ENCODE peak calls at places on chromosome X, in four cellular contexts. P is WTC11, S is K562, G is HepG2. Y is an unnamed sample.

GRCh38 chrX:79477691-79478090 is 110.6 kb upstream of the ITM2A start:
- DNase-seq in G (no peak), P (no peak), S (no peak), Y (no peak)

GRCh38 chrX:45774961-45775360 is 574.3 kb upstream of the DIPK2B start:
- DNase-seq in S (no peak), G (no peak), P (no peak), Y (no peak)

GRCh38 chrX:48538641-48539344 is 721 bp upstream of the TBC1D25 start:
- DNase-seq in G (no peak), P (no peak), S (no peak), Y (no peak)

GRCh38 chrX:37818031-37818430 is 29.3 kb downstream of the DYNLT3 start:
- DNase-seq in S (no peak), G (no peak), P (no peak), Y (no peak)

GRCh38 chrX:78712381-78712780 is 35.1 kb upstream of the LPAR4 start:
- DNase-seq in S (no peak), P (no peak), G (no peak), Y (no peak)

GRCh38 chrX:116204947-116205346 is 34.4 kb downstream of the AGTR2 start:
- DNase-seq in G (peak; percentile 1), P (no peak), S (peak; percentile 8), Y (peak; percentile 28)

GRCh38 chrX:4239650-4240540 is 526.4 kb upstream of the PRKX start:
- DNase-seq in G (no peak), S (no peak), P (no peak), Y (no peak)

GRCh38 chrX:12583543-12583942 is 207.7 kb upstream of the PRPS2 start:
- DNase-seq in P (peak; percentile 8), S (no peak), G (no peak), Y (no peak)

GRCh38 chrX:56764153-56764974 is 35.3 kb downstream of the NBDY start:
- DNase-seq in P (peak; percentile 50), S (peak; percentile 38), G (peak; percentile 48), Y (peak; percentile 60)

GRCh38 chrX:154352466-154352865 is 22.0 kb downstream of the FLNA start:
- DNase-seq in S (no peak), G (no peak), P (no peak), Y (no peak)

GRCh38 chrX:115906276-115906675 is 264.3 kb upstream of the AGTR2 start:
- DNase-seq in S (no peak), P (no peak), G (no peak), Y (peak; percentile 12)

GRCh38 chrX:45795546-45795945 is 594.9 kb upstream of the DIPK2B start:
- DNase-seq in G (no peak), S (no peak), P (no peak), Y (no peak)

GRCh38 chrX:103356023-103356798 is at the start of gene TCEAL9:
- DNase-seq in G (peak; percentile 51), P (peak; percentile 36), S (peak; percentile 11), Y (peak; percentile 72)

GRCh38 chrX:154380153-154380552 is 1.1 kb downstream of the EMD start:
- DNase-seq in G (no peak), S (no peak), P (no peak), Y (no peak)

GRCh38 chrX:50161143-50161542 is 39.7 kb downstream of the AKAP4 start:
- DNase-seq in G (no peak), S (no peak), P (no peak), Y (no peak)

GRCh38 chrX:44080083-44080482 is 106.9 kb upstream of the NDP start:
- DNase-seq in P (no peak), S (no peak), G (no peak), Y (no peak)

GRCh38 chrX:50973199-50973598 is 62.7 kb downstream of the BMP15 start:
- DNase-seq in P (no peak), S (no peak), G (no peak), Y (no peak)

GRCh38 chrX:110989869-110990268 is 106.1 kb upstream of the PAK3 start:
- DNase-seq in G (no peak), S (no peak), P (no peak), Y (no peak)

GRCh38 chrX:34197946-34198345 is 65.8 kb upstream of the FAM47A start:
- DNase-seq in P (no peak), G (no peak), S (no peak), Y (no peak)

GRCh38 chrX:46693149-46693548 is 65.8 kb downstream of the SLC9A7 start:
- DNase-seq in G (no peak), P (no peak), S (no peak), Y (no peak)

GRCh38 chrX:30570505-30570904 is 7.1 kb downstream of the TASL start:
- DNase-seq in S (peak; percentile 17), P (no peak), G (peak; percentile 2), Y (no peak)

GRCh38 chrX:41621236-41621651 is 67.5 kb upstream of the GPR34 start:
- DNase-seq in P (peak; percentile 10), S (peak; percentile 23), G (no peak), Y (peak; percentile 15)

GRCh38 chrX:15202458-15203177 is 67.3 kb downstream of the ASB9 start:
- DNase-seq in P (no peak), G (no peak), S (no peak), Y (no peak)

GRCh38 chrX:14497184-14497666 is 32.1 kb upstream of the GLRA2 start:
- DNase-seq in P (no peak), S (no peak), G (no peak), Y (no peak)

GRCh38 chrX:37609727-37610126 is 38.3 kb downstream of the LANCL3 start:
- DNase-seq in P (no peak), S (no peak), G (no peak), Y (no peak)

GRCh38 chrX:141341341-141341740 is 99.0 kb upstream of the SPANXC start:
- DNase-seq in P (no peak), S (no peak), G (no peak), Y (no peak)

GRCh38 chrX:47540754-47541538 is 20.1 kb upstream of the ARAF start:
- DNase-seq in G (peak; percentile 81), P (peak; percentile 54), S (peak; percentile 63), Y (peak; percentile 90)

GRCh38 chrX:119477812-119478232 is 9.6 kb downstream of the SLC25A5 start:
- DNase-seq in P (no peak), S (peak; percentile 25), G (peak; percentile 85), Y (peak; percentile 47)

GRCh38 chrX:69503228-69503834 is 795 bp upstream of the NALF2 start:
- DNase-seq in S (no peak), P (no peak), G (peak; percentile 79), Y (peak; percentile 64)

GRCh38 chrX:13223868-13224555 is 95.8 kb downstream of the ATXN3L start:
- DNase-seq in S (no peak), P (no peak), G (peak; percentile 39), Y (no peak)

GRCh38 chrX:71652405-71652804 is 14.9 kb upstream of the LOC101059915 start:
- DNase-seq in P (peak; percentile 42), G (peak; percentile 31), S (peak; percentile 38), Y (peak; percentile 69)

GRCh38 chrX:107551546-107551945 is 76.8 kb upstream of the PRPS1 start:
- DNase-seq in P (no peak), S (no peak), G (no peak), Y (no peak)

GRCh38 chrX:123976671-123977316 is 15.3 kb downstream of the STAG2 start:
- DNase-seq in G (peak; percentile 31), P (no peak), S (no peak), Y (peak; percentile 21)

GRCh38 chrX:24148118-24148517 is 1.4 kb upstream of the ZFX start:
- DNase-seq in P (no peak), S (no peak), G (no peak), Y (no peak)

DNA sequence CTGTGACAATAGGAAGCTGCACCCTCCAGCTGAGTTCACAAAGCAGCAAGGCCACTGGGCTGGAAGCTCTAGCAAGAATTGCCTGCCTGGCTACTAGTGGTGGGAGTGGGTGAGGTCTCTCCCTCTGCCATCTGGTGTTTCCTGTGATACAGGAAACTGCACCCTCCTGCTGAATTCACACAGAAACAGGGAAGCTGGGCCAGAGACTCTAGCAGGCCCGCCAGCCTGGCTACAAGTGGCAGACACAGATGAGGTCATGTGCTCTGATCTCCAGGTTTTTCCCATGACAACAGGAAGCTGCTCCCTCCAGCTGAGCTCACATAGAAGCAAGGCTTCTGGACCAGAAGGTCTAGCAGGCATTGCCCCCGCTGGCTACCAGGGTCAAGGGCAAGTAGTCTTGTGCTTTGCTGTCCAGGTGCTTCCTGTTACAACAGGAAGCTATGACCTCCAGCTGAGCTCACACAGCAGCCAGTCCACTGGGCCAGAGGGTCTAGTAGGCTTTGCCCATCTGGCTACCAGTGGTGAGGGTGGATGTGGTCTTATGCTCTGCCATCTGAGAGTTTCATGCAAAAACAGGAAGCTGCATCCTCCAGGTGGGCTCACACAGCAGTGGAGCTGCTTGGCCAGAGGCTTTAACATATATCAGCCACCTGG is 41.5 kb upstream of the ZXDA start:
- DNase-seq in P (no peak), G (no peak), S (no peak), Y (no peak)
- TF ChIP-seq SP1 in P (no peak), G (no peak), S (no peak), Y (no peak)

DNA sequence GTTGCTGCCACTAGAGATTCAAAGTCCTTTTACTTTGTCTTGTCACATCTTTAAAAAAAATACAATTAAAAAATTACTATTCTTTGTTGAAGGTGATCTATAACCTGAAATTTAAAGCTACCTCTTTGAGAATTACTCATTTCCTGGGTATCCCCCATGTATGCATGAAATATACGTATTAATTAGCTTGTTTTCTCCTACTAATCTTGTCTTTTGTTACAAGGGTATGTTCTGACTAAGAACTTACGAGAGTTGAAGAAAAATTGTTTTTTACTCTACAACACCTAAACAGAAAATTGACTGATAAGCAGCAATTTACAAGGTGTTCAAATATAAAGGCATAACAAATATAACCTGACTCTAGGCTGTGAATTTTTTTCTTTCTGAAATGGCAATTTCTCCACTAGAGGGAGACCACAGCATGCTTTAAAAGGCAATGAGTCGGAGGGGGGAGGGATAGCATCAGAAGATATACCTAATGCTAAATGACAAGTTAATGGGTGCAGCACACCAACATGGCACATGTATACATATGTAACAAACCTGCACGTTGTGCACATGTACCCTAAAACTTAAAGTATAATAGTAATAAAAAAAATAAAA is 249.6 kb downstream of the OPHN1 start:
- DNase-seq in P (no peak), G (peak; percentile 27), S (peak; percentile 15), Y (peak; percentile 28)
- TF ChIP-seq ELF4 in P (no peak), G (no peak), S (no peak), Y (no peak)

DNA sequence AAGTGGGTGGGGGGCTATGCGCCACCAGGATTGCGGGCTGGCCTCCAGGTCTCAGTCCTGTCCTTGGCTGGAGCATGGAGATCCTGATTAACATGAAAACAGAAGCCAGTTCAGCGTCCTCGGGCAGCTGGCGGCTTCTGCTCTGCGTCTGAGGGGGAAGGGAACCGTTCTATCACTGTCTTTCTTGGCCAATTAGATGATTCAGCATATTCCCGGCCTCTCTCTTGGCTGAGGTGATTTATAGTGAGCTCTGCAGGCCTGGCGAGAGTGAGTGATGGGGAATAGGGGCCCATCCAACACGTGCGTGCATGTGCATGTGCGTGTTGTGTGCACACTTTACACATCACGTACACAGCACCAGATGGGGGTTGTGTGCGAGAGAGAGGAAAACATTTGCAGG is 145.8 kb upstream of the ATP6AP2 start:
- DNase-seq in G (no peak), S (peak; percentile 62), P (peak; percentile 27), Y (peak; percentile 53)
- TF ChIP-seq SP1 in G (no peak), S (no peak), P (no peak), Y (no peak)

GRCh38 chrX:130097507-130098201 is 12.6 kb downstream of the ELF4 start:
- DNase-seq in P (peak; percentile 16), S (peak; percentile 60), G (peak; percentile 50), Y (no peak)
- TF ChIP-seq ELF4 in P (no peak), S (no peak), G (no peak), Y (no peak)

Y was measured in HEK293T.